ENCODE peak calls at places on chromosome 2, in four cellular contexts. H is HCT116, L is K562, N is GM12878. B is an unnamed sample.

GRCh38 chr2:8234253-8234652 is 447.6 kb upstream of the ID2 start:
- DNase-seq in L (no peak), N (no peak), H (no peak), B (no peak)

GRCh38 chr2:64426191-64426952 is 27.6 kb upstream of the LGALSL start:
- DNase-seq in N (no peak), H (no peak), L (no peak), B (no peak)

GRCh38 chr2:64262068-64262467 is 117.8 kb upstream of the PELI1 start:
- DNase-seq in L (no peak), N (no peak), H (no peak), B (peak; percentile 56)

GRCh38 chr2:230974096-230974913 is 21.6 kb upstream of the SPATA3 start:
- DNase-seq in H (no peak), L (no peak), N (peak; percentile 94), B (no peak)

GRCh38 chr2:170177950-170178781 is at the start of gene MYO3B:
- DNase-seq in H (no peak), L (no peak), N (no peak), B (no peak)

GRCh38 chr2:113890253-113891235 is 655 bp downstream of the ACTR3 start:
- DNase-seq in H (peak; percentile 41), N (peak; percentile 75), L (peak; percentile 71), B (peak; percentile 73)

GRCh38 chr2:38748857-38749804 is 2.0 kb downstream of the SRSF7 start:
- DNase-seq in H (no peak), N (no peak), L (no peak), B (no peak)

GRCh38 chr2:27855476-27855875 is 34.7 kb downstream of the RBKS start:
- DNase-seq in L (no peak), N (no peak), H (no peak), B (no peak)

GRCh38 chr2:240128608-240129144 is 7.4 kb downstream of the COPS9 start:
- DNase-seq in N (no peak), H (no peak), L (no peak), B (no peak)

GRCh38 chr2:85745619-85746018 is 8.2 kb upstream of the ATOH8 start:
- DNase-seq in H (no peak), N (no peak), L (no peak), B (no peak)

GRCh38 chr2:62265116-62265515 is 69.2 kb downstream of the B3GNT2 start:
- DNase-seq in N (no peak), H (no peak), L (no peak), B (no peak)
- TF ChIP-seq EZH2 in N (no peak), H (no peak), L (no peak), B (no peak)

GRCh38 chr2:160491922-160492371 is 1.7 kb downstream of the RBMS1 start:
- DNase-seq in H (no peak), N (no peak), L (no peak), B (peak; percentile 57)
- TF ChIP-seq ZBTB33 in H (no peak), N (no peak), L (no peak), B (no peak)

DNA sequence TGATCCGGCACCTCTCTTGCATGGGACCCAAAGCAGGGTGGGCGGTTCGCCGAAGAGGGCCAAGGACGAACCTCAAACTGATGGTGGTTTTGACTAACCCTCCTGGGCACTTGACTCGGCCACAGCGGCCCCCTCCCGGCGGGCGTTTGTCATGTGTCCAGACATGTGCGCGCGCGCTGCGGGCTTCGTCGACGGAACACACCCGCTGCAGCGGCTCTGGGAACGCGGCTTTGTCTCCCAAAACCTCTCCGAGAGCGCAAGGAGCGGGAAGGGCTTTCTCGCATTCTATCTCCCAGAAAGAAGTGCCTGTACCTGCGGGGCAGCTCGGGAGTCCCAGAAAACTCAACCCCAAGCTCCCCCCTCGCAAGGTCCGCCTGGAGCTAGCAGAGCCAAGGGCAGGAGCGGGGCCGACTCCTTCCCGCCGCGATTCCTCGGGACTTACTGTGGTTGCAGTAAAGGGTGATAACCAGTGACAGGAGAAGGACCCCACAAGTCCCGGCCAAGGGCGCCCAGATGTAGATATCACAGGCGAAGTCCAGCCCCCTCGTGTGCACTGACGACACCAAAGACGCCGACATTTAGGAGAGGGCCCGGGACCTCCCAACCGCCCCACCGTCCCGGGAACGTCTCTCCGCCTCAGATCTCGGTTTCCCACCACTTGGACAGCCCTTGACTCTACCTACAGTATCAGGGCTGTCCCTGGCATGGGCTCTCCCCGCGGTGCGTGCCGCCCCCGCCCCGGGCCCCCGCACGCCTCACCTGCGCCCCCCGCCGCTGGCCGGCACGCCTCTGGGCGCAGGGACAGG is 1.6 kb downstream of the CD8A start:
- DNase-seq in L (no peak), N (no peak), H (no peak), B (no peak)
- TF ChIP-seq EZH2 in L (no peak), N (no peak), H (no peak), B (no peak)

GRCh38 chr2:218395826-218396687 is 3.6 kb upstream of the CTDSP1 start:
- DNase-seq in H (peak; percentile 96), L (peak; percentile 82), N (peak; percentile 84), B (peak; percentile 94)
- TF ChIP-seq ZBTB33 in H (peak; percentile 62), L (peak; percentile 68), N (no peak), B (peak; percentile 48)

GRCh38 chr2:119523959-119524694 is at the start of gene SCTR:
- DNase-seq in N (no peak), L (no peak), H (no peak), B (no peak)
- TF ChIP-seq EZH2 in N (no peak), L (no peak), H (no peak), B (no peak)

DNA sequence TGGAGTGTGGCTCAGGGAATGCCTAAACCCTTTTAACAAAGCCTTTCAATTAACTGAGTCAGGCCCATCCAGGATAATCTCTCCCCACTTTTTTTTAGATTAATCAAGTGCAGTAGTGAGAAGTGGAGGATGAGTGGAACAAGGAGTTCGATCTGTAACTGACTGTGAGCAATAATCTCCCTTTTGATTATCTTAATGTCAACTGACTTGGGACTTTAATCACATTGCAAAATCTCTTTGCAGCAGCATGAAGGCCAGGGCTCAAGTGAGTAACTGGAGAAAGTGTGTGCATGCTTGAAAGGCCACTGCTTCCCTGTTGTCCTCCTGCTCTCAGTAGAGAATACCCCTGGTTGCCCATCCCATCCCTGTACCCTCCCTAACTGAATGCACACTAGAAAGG is 32.1 kb upstream of the HS6ST1 start:
- DNase-seq in N (no peak), L (no peak), H (no peak), B (no peak)
- TF ChIP-seq ZBTB33 in N (no peak), L (no peak), H (no peak), B (no peak)

B was measured in HepG2.